ENCODE peak calls at places on chromosomes 6 and 20, in five cellular contexts. F is CD4-positive, alpha-beta T cell; C is CD8-positive, alpha-beta memory T cell; J is lung; O is stomach. L is an unnamed sample.

GRCh38 chr6:165233089-165233488 is 76.3 kb downstream of the C6orf118 start:
- DNase-seq in F (no peak), C (no peak), J (no peak), O (no peak), L (no peak)

GRCh38 chr6:139500977-139501376 is 126.5 kb upstream of the CITED2 start:
- DNase-seq in F (no peak), C (no peak), J (no peak), O (no peak), L (no peak)

GRCh38 chr6:20856681-20857288 is 322.5 kb downstream of the CDKAL1 start:
- DNase-seq in F (no peak), C (no peak), J (no peak), O (no peak), L (no peak)

GRCh38 chr6:652865-653264 is 4.0 kb downstream of the HUS1B start:
- DNase-seq in F (no peak), C (no peak), J (no peak), O (no peak), L (no peak)

GRCh38 chr20:34299925-34300806 is 3.0 kb downstream of the AHCY start:
- DNase-seq in F (no peak), C (no peak), J (peak), O (no peak), L (no peak)

GRCh38 chr20:59404749-59405148 is 104.3 kb downstream of the EDN3 start:
- DNase-seq in F (no peak), C (no peak), J (no peak), O (no peak), L (no peak)

GRCh38 chr6:156579564-156579963 is 197.6 kb upstream of the ARID1B start:
- DNase-seq in F (no peak), C (no peak), J (no peak), O (no peak), L (no peak)

GRCh38 chr20:43786885-43787284 is 60.1 kb upstream of the GTSF1L start:
- DNase-seq in F (no peak), C (no peak), J (no peak), O (no peak), L (no peak)

GRCh38 chr6:166313255-166314070 is 5.3 kb upstream of the PRR18 start:
- DNase-seq in F (no peak), C (peak), J (no peak), O (peak), L (no peak)

GRCh38 chr6:1487239-1487638 is 97.9 kb downstream of the FOXF2 start:
- DNase-seq in F (no peak), C (no peak), J (no peak), O (no peak), L (no peak)

GRCh38 chr6:27468334-27468733 is 4.6 kb downstream of the ZNF184 start:
- DNase-seq in F (no peak), C (no peak), J (no peak), O (no peak), L (no peak)

DNA sequence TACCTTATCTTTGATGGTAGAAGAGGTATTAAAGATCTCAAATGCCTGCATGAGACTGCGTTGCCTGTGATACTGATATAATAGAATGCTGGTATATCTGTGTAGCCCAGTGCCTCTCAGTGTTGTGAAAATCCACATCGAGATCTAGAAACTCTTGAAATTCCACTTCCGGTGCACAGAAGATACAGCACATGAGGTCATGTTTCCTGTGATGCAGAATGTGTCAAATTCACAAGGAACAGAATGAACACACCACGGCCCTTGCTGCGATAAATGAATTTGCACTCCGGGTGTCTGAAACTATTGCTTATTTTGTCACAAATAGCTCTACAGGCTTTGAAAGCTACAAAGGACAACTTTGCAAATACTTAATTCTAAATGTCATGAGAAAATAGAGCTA is 687.9 kb upstream of the AGPAT4 start:
- DNase-seq in F (no peak), C (no peak), J (no peak), O (no peak), L (no peak)
- H3K27ac ChIP-seq in F (no peak), C (no peak), J (no peak), O (no peak), L (no peak)

GRCh38 chr6:6724319-6725119 is 136.0 kb downstream of the LY86 start:
- DNase-seq in F (peak), C (no peak), J (peak), O (peak), L (no peak)
- H3K27ac ChIP-seq in F (no peak), C (no peak), J (peak), O (peak), L (peak)

DNA sequence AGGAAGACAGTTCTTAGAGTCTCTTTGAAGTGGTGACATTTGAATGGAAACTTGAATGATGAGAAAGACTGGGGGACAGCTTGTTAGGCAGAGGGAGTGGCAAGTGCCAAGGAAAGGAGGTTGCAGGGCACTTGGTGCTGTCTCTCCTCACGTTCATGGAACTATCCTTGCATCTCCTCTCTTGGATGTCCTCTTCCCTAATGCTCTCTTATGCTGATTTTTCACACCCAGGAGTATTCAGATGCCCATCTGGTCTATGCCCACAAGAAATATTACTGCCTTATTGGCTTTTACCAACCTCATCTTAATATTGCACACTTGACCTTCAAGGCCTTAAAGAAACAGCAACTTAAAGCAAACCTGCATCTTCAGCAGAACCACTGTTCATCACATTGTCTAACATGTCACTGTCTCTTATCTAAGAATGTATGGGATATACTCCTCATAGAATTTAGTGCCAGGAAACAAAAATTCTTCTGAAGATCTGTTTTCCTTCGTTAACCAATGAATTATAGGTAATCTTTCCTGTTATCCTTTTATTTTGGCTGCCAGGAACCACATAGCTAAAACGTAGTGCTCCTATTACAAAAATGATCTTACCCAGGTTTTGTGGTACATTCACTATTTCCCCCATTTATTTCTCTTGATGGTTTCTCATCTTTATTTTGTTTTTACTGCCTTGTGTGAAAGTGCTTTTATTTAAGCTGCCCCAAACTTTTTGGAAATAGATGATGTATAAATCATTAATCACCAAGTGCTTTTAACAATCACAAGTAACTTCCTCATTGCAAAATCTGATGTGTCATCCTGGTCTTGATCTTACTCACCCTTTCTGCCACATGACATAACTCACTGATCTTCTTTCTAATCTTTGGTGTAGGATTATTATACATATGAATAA is 12.8 kb downstream of the RGS17 start:
- DNase-seq in F (no peak), C (no peak), J (no peak), O (no peak), L (peak)
- H3K27ac ChIP-seq in F (no peak), C (no peak), J (no peak), O (no peak), L (peak)

DNA sequence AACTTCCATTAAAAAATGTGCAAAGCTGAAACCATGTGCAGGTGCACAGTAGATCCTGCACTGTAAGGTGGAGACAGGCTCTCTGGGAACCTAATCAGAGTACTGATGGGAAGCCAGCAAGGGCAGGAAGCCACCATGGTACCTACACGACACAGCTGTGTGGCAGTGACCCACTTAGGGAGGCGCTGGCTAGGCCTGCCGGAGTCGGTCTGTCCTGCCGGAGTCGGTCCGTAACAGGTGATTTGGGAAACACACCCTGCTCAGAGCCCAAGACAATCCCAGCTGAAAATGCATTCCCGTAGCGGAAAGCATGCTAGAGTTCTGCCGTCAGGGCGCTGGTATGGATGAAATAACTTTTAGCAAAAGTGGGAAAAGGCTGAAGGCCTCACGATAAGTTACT is 17.2 kb downstream of the TXNDC5 start:
- DNase-seq in F (no peak), C (no peak), J (no peak), O (no peak), L (no peak)
- H3K27ac ChIP-seq in F (no peak), C (no peak), J (no peak), O (no peak), L (no peak)

GRCh38 chr6:3455121-3455489 is 1.7 kb downstream of the SLC22A23 start:
- DNase-seq in F (peak), C (no peak), J (no peak), O (peak), L (no peak)

GRCh38 chr6:3456395-3456767 is 469 bp downstream of the SLC22A23 start:
- DNase-seq in F (no peak), C (no peak), J (no peak), O (no peak), L (no peak)

GRCh38 chr6:3456794-3457709 is at the start of gene SLC22A23:
- DNase-seq in F (peak), C (peak), J (peak), O (peak), L (no peak)

GRCh38 chr6:3454206-3455016 is 2.4 kb downstream of the SLC22A23 start:
- DNase-seq in F (no peak), C (no peak), J (no peak), O (no peak), L (no peak)

GRCh38 chr6:3455490-3456394 is 1.1 kb downstream of the SLC22A23 start:
- DNase-seq in F (peak), C (no peak), J (no peak), O (peak), L (no peak)
- H3K27ac ChIP-seq in F (peak), C (no peak), J (no peak), O (peak), L (no peak)